ENCODE peak calls at places on chromosomes 4 and X, in six cellular contexts. F is A549, O is IMR-90, I is HEK293T, J is HepG2, L is GM12878. Y is an unnamed sample.

GRCh38 chrX:2397648-2398340 is 103.0 kb downstream of the DHRSX start:
- DNase-seq in F (no peak), O (peak), I (no peak), J (no peak), L (no peak), Y (no peak)

GRCh38 chr4:52883183-52883621 is 21.1 kb downstream of the RASL11B start:
- DNase-seq in F (no peak), O (no peak), I (no peak), J (no peak), L (no peak), Y (no peak)

GRCh38 chr4:29336851-29337250 is 1383.3 kb upstream of the PCDH7 start:
- DNase-seq in F (no peak), O (no peak), I (no peak), J (no peak), L (no peak), Y (no peak)

GRCh38 chrX:30679369-30679768 is 26.1 kb downstream of the GK start:
- DNase-seq in F (no peak), O (no peak), I (no peak), J (peak), L (no peak), Y (no peak)

GRCh38 chr4:65669008-65669971 is 999 bp downstream of the EPHA5 start:
- DNase-seq in F (no peak), O (no peak), I (no peak), J (no peak), L (no peak), Y (no peak)

GRCh38 chr4:15043226-15043625 is 40.9 kb downstream of the CPEB2 start:
- DNase-seq in F (peak), O (no peak), I (no peak), J (peak), L (no peak), Y (peak)

GRCh38 chr4:82773049-82773448 is 25.5 kb downstream of the SCD5 start:
- DNase-seq in F (no peak), O (no peak), I (no peak), J (no peak), L (no peak), Y (no peak)

GRCh38 chrX:47078129-47079043 is at the start of gene RGN:
- DNase-seq in F (no peak), O (no peak), I (no peak), J (peak), L (no peak), Y (no peak)

GRCh38 chr4:144817081-144817480 is 171.1 kb downstream of the HHIP start:
- DNase-seq in F (no peak), O (no peak), I (no peak), J (no peak), L (no peak), Y (no peak)

GRCh38 chrX:135625995-135626394 is 87.4 kb upstream of the CT45A1 start:
- DNase-seq in F (peak), O (no peak), I (peak), J (peak), L (no peak), Y (peak)

GRCh38 chr4:76718021-76718420 is 179.9 kb downstream of the SOWAHB start:
- DNase-seq in F (no peak), O (no peak), I (no peak), J (no peak), L (no peak), Y (no peak)

GRCh38 chr4:1520145-1520661 is 114.0 kb upstream of the NKX1-1 start:
- DNase-seq in F (no peak), O (no peak), I (no peak), J (no peak), L (no peak), Y (peak)

GRCh38 chrX:6170424-6170823 is 58.2 kb downstream of the NLGN4X start:
- DNase-seq in F (no peak), O (no peak), I (no peak), J (no peak), L (no peak), Y (no peak)

GRCh38 chr4:184163813-184164212 is 53.9 kb downstream of the ENPP6 start:
- DNase-seq in F (peak), O (peak), I (peak), J (peak), L (no peak), Y (peak)

GRCh38 chr4:142095886-142096605 is 459.7 kb downstream of the IL15 start:
- DNase-seq in F (peak), O (peak), I (no peak), J (no peak), L (no peak), Y (no peak)

GRCh38 chr4:142222127-142222526 is 585.7 kb downstream of the IL15 start:
- DNase-seq in F (peak), O (peak), I (no peak), J (no peak), L (no peak), Y (no peak)

GRCh38 chrX:24862343-24862742 is 153.4 kb downstream of the ARX start:
- DNase-seq in F (peak), O (peak), I (no peak), J (no peak), L (no peak), Y (no peak)

GRCh38 chr4:7031526-7032449 is 11.4 kb upstream of the TADA2B start:
- DNase-seq in F (no peak), O (no peak), I (no peak), J (no peak), L (no peak), Y (peak)

GRCh38 chr4:53541577-53542206 is 49.6 kb downstream of the LNX1 start:
- DNase-seq in F (no peak), O (peak), I (no peak), J (no peak), L (no peak), Y (no peak)

GRCh38 chr4:65437102-65437501 is 233.2 kb downstream of the EPHA5 start:
- DNase-seq in F (no peak), O (no peak), I (no peak), J (no peak), L (no peak), Y (no peak)

GRCh38 chrX:106780664-106781377 is 21.7 kb upstream of the TBC1D8B start:
- DNase-seq in F (peak), O (no peak), I (no peak), J (peak), L (no peak), Y (no peak)

GRCh38 chr4:125303058-125303457 is 11.7 kb upstream of the FAT4 start:
- DNase-seq in F (no peak), O (peak), I (no peak), J (no peak), L (no peak), Y (no peak)

GRCh38 chr4:784401-785331 is 41.3 kb downstream of the CPLX1 start:
- DNase-seq in F (no peak), O (no peak), I (no peak), J (no peak), L (no peak), Y (no peak)

GRCh38 chr4:82579932-82580331 is 18.1 kb upstream of the TMEM150C start:
- DNase-seq in F (no peak), O (no peak), I (no peak), J (no peak), L (no peak), Y (no peak)

GRCh38 chr4:141142423-141142822 is 9.2 kb upstream of the RNF150 start:
- DNase-seq in F (no peak), O (no peak), I (no peak), J (no peak), L (no peak), Y (no peak)

GRCh38 chrX:106619797-106620196 is 8.0 kb downstream of the RADX start:
- DNase-seq in F (peak), O (peak), I (peak), J (no peak), L (no peak), Y (peak)

GRCh38 chrX:7060444-7060843 is 87.1 kb upstream of the STS start:
- DNase-seq in F (no peak), O (no peak), I (no peak), J (no peak), L (no peak), Y (no peak)

GRCh38 chrX:73812256-73812655 is 249.3 kb downstream of the CHIC1 start:
- DNase-seq in F (no peak), O (no peak), I (no peak), J (no peak), L (no peak), Y (no peak)

DNA sequence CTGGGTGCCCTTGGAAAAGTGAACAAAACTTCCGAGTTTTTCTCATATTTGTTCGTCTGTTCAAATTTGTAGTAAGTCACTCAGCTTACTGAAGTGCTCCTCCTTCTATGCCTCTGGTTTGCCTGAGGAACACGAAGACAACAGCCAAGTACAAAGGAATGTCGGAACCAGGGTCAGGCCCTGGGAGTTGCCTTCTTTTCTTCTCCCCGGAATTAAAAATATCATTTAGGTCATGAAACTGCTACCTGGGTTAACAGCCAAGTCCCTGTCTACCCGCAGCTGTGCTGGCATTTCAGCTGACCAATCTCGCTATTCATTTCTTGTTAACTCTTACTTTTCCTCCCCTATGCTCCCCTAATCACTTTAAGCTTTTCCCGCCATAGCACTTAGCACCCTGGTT is 137.6 kb upstream of the TEX13D start:
- DNase-seq in F (no peak), O (no peak), I (no peak), J (no peak), L (no peak), Y (no peak)
- TF ChIP-seq BHLHE40 in F (no peak), O (no peak), I (no peak), J (no peak), L (no peak), Y (no peak)

DNA sequence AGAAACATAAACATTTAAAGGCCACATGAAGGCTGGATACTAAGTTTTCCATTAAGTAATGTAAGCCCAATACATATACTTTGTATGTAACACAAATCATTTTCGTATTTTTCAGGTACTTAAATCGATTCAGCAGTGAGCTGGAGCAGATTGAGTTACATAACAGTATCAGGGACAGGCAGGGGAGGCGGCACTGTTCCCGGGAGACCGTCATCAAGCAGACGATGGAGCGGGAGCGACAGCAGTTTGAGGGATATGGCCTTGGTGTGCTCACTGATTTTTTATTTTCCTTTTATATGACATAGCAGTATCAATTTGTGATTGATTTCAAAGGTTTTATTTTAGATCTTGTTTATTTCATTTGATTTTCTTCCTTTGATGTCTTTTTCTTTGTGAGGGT is 20.7 kb downstream of the TMA16 start:
- DNase-seq in F (no peak), O (no peak), I (no peak), J (no peak), L (no peak), Y (no peak)
- TF ChIP-seq BHLHE40 in F (no peak), O (no peak), I (no peak), J (no peak), L (no peak), Y (no peak)

GRCh38 chr4:57378766-57379165 is 268.6 kb upstream of the IGFBP7 start:
- DNase-seq in F (peak), O (peak), I (no peak), J (no peak), L (no peak), Y (no peak)
- TF ChIP-seq BHLHE40 in F (no peak), O (no peak), I (no peak), J (no peak), L (no peak), Y (no peak)

GRCh38 chr4:158190736-158191135 is 17.9 kb upstream of the GASK1B start:
- DNase-seq in F (no peak), O (no peak), I (no peak), J (no peak), L (no peak), Y (no peak)

GRCh38 chr4:158189409-158189808 is 16.6 kb upstream of the GASK1B start:
- DNase-seq in F (no peak), O (no peak), I (no peak), J (no peak), L (no peak), Y (no peak)

GRCh38 chr4:158181906-158182305 is 9.1 kb upstream of the GASK1B start:
- DNase-seq in F (no peak), O (no peak), I (no peak), J (no peak), L (no peak), Y (no peak)

GRCh38 chr4:158182736-158183135 is 9.9 kb upstream of the GASK1B start:
- DNase-seq in F (no peak), O (no peak), I (no peak), J (no peak), L (no peak), Y (no peak)

GRCh38 chr4:158186815-158187214 is 14.0 kb upstream of the GASK1B start:
- DNase-seq in F (no peak), O (no peak), I (no peak), J (no peak), L (no peak), Y (no peak)
- TF ChIP-seq BHLHE40 in F (no peak), O (no peak), I (no peak), J (no peak), L (no peak), Y (no peak)

GRCh38 chr4:113591982-113592381 is 169.6 kb downstream of the CAMK2D start:
- DNase-seq in F (no peak), O (peak), I (no peak), J (no peak), L (no peak), Y (no peak)
- TF ChIP-seq BHLHE40 in F (no peak), O (no peak), I (no peak), J (no peak), L (no peak), Y (no peak)

DNA sequence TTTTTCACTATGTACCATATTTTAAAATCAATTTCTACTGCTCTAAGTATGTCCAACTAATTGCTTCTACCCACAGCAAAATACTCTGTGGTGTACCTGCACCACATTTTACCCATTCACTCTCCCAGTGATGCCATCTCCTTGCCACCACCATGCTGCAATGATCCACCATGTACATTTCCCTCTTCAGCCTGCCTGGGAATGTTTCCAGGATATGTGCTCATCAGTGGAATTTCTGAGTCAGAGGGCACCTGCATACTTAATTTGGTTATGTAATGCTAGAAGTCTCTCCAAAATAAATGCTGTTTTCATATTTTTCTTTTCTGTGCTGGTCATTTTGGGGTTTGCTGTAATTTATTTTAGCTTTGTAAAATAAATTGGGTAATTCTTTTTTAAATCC is 33.2 kb upstream of the OCIAD2 start:
- DNase-seq in F (peak), O (peak), I (no peak), J (no peak), L (no peak), Y (no peak)
- TF ChIP-seq BHLHE40 in F (no peak), O (peak), I (no peak), J (no peak), L (no peak), Y (no peak)

GRCh38 chr4:158500054-158500453 is 21.6 kb upstream of the RXFP1 start:
- DNase-seq in F (no peak), O (no peak), I (no peak), J (no peak), L (no peak), Y (no peak)

GRCh38 chr4:158490629-158491028 is 31.1 kb upstream of the RXFP1 start:
- DNase-seq in F (no peak), O (no peak), I (no peak), J (no peak), L (no peak), Y (no peak)

DNA sequence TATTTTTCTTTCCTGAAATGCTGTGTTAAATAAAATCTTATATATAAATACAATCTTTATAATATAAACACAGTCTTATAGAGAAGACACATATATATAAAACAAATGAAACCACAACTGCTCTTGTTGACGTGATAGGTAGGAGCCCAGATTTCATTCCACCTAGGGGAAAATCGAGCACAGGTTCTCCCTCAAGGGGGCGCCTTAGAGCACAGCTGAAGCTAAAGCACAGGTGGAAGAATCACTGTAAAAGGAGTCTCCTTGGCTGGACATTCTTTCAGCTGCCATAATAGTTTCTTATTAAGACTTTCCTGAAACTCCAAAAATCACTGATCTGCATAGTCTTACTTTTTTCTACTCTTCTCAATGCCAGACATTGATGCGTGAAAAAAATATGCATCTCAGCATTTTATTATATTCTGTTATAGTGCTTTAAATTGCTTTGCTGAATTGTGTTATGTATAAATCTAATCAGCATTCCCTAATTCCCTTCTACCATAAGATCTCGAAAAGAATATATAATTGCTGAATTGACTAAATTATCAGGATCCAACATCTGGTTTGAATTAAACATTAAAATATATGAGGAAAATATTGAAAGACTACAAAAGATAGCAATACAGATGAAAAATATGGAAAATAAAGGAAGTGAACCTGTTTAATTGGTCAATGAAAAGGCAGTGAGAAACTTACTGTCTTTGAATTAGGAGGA is 25.5 kb upstream of the RXFP1 start:
- DNase-seq in F (peak), O (no peak), I (peak), J (peak), L (no peak), Y (peak)
- TF ChIP-seq BHLHE40 in F (no peak), O (no peak), I (no peak), J (no peak), L (no peak), Y (no peak)

GRCh38 chrX:118974088-118974907 is at the start of gene LONRF3:
- DNase-seq in F (peak), O (peak), I (no peak), J (peak), L (no peak), Y (peak)

GRCh38 chrX:118974908-118975671 is 672 bp downstream of the LONRF3 start:
- DNase-seq in F (peak), O (no peak), I (peak), J (peak), L (no peak), Y (peak)

GRCh38 chrX:118977424-118977823 is 3.0 kb downstream of the LONRF3 start:
- DNase-seq in F (no peak), O (no peak), I (no peak), J (no peak), L (no peak), Y (no peak)

GRCh38 chrX:118976599-118977340 is 2.4 kb downstream of the LONRF3 start:
- DNase-seq in F (peak), O (no peak), I (peak), J (no peak), L (no peak), Y (peak)

DNA sequence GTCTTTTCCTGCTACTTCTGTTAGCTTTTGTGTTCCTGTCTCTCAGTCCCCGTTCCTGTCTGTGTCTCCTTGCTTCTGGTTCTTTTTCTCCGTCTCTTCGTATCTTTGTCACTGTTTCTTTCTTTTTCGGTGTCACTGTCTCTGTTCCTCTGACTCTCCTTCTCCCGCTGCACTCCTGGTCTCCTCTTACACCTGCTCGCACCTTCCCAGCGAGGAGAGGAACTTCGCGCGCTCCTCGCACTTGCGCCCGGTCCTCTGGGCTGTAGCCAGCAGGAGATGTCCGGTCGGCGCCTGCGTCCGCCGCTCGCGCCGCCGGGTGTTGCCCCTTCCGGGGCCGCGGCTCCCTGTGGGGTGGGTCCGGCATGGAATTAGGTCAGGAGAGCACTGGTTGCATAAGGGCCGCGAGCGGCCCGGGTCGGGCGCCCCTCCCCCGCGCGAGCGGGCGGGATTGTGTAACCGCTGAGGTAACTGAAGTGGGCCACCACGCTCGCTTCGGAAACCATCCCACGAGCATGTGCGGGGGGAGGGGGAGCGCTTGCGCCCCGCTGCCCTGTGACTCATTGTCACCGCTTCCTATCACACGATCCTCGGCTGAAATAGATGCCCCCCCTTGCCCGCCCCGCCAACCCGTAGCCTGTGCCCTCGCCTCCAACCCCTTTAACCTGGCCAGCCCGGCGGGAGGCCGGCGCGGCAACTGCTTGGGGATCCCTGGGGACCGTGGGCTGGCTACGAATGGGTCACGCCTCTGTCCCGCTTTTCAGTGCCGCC is 1.6 kb downstream of the LONRF3 start:
- DNase-seq in F (peak), O (peak), I (peak), J (peak), L (no peak), Y (peak)
- TF ChIP-seq BHLHE40 in F (no peak), O (no peak), I (no peak), J (peak), L (no peak), Y (peak)

GRCh38 chr4:31045724-31046318 is 325.7 kb downstream of the PCDH7 start:
- DNase-seq in F (peak), O (peak), I (peak), J (no peak), L (no peak), Y (peak)
- TF ChIP-seq BHLHE40 in F (no peak), O (no peak), I (no peak), J (no peak), L (no peak), Y (no peak)

Y was measured in K562.